ENCODE peak calls at places on chromosomes 16 and 17, in ten cellular contexts. One of them, this sample, is unnamed.
A peak's percentile ranks its signal among the peaks of the same experiment; 100 is the strongest.

GRCh38 chr17:7587831-7588230 is 2.1 kb downstream of the SOX15 start:
- DNase-seq in pancreas: no peak
- DNase-seq in GM23338: no peak
- DNase-seq in DND-41: no peak
- DNase-seq in tibial nerve: no peak
- DNase-seq in brain microvascular endothelial cell: no peak
- DNase-seq in mammary epithelial cell: peak; percentile 69
- DNase-seq in astrocyte of the cerebellum: no peak
- DNase-seq in AG04450: no peak
- DNase-seq in GM12878: no peak
- DNase-seq in this sample: no peak

GRCh38 chr16:57284952-57285263 is 436 bp upstream of the PLLP start:
- DNase-seq in tibial nerve: no peak
- DNase-seq in mammary epithelial cell: no peak
- DNase-seq in GM23338: no peak
- DNase-seq in astrocyte of the cerebellum: no peak
- DNase-seq in AG04450: no peak
- DNase-seq in DND-41: no peak
- DNase-seq in pancreas: no peak
- DNase-seq in brain microvascular endothelial cell: no peak
- DNase-seq in GM12878: no peak
- DNase-seq in this sample: no peak

GRCh38 chr17:21164226-21165019 is 37.7 kb downstream of the DHRS7B start:
- DNase-seq in mammary epithelial cell: no peak
- DNase-seq in DND-41: no peak
- DNase-seq in AG04450: no peak
- DNase-seq in pancreas: no peak
- DNase-seq in tibial nerve: no peak
- DNase-seq in astrocyte of the cerebellum: no peak
- DNase-seq in brain microvascular endothelial cell: no peak
- DNase-seq in GM12878: no peak
- DNase-seq in GM23338: no peak
- DNase-seq in this sample: no peak

GRCh38 chr16:8963010-8963824 is 489 bp downstream of the USP7 start:
- DNase-seq in DND-41: no peak
- DNase-seq in astrocyte of the cerebellum: no peak
- DNase-seq in GM12878: no peak
- DNase-seq in AG04450: no peak
- DNase-seq in tibial nerve: no peak
- DNase-seq in mammary epithelial cell: no peak
- DNase-seq in GM23338: no peak
- DNase-seq in pancreas: no peak
- DNase-seq in brain microvascular endothelial cell: no peak
- DNase-seq in this sample: no peak

GRCh38 chr16:71873199-71873598 is 10.8 kb downstream of the ZNF821 start:
- DNase-seq in pancreas: no peak
- DNase-seq in GM23338: no peak
- DNase-seq in brain microvascular endothelial cell: no peak
- DNase-seq in tibial nerve: no peak
- DNase-seq in DND-41: no peak
- DNase-seq in astrocyte of the cerebellum: no peak
- DNase-seq in AG04450: no peak
- DNase-seq in GM12878: no peak
- DNase-seq in mammary epithelial cell: no peak
- DNase-seq in this sample: no peak

GRCh38 chr16:78220571-78220970 is 121.1 kb downstream of the WWOX start:
- DNase-seq in GM12878: no peak
- DNase-seq in pancreas: no peak
- DNase-seq in DND-41: no peak
- DNase-seq in brain microvascular endothelial cell: no peak
- DNase-seq in mammary epithelial cell: no peak
- DNase-seq in astrocyte of the cerebellum: no peak
- DNase-seq in AG04450: no peak
- DNase-seq in tibial nerve: no peak
- DNase-seq in GM23338: no peak
- DNase-seq in this sample: no peak

GRCh38 chr17:47099451-47099986 is 89.6 kb downstream of the CDC27 start:
- DNase-seq in brain microvascular endothelial cell: no peak
- DNase-seq in AG04450: no peak
- DNase-seq in DND-41: no peak
- DNase-seq in GM12878: no peak
- DNase-seq in tibial nerve: no peak
- DNase-seq in GM23338: no peak
- DNase-seq in mammary epithelial cell: no peak
- DNase-seq in astrocyte of the cerebellum: no peak
- DNase-seq in pancreas: no peak
- DNase-seq in this sample: no peak

GRCh38 chr17:46928472-46929261 is 5.7 kb downstream of the GOSR2 start:
- DNase-seq in astrocyte of the cerebellum: no peak
- DNase-seq in tibial nerve: no peak
- DNase-seq in pancreas: no peak
- DNase-seq in DND-41: no peak
- DNase-seq in brain microvascular endothelial cell: no peak
- DNase-seq in GM23338: no peak
- DNase-seq in mammary epithelial cell: no peak
- DNase-seq in GM12878: no peak
- DNase-seq in AG04450: no peak
- DNase-seq in this sample: no peak

GRCh38 chr17:80923211-80924110 is 68.2 kb upstream of the CHMP6 start:
- DNase-seq in pancreas: no peak
- DNase-seq in AG04450: no peak
- DNase-seq in DND-41: no peak
- DNase-seq in astrocyte of the cerebellum: no peak
- DNase-seq in GM23338: no peak
- DNase-seq in GM12878: no peak
- DNase-seq in tibial nerve: no peak
- DNase-seq in mammary epithelial cell: no peak
- DNase-seq in brain microvascular endothelial cell: no peak
- DNase-seq in this sample: no peak

GRCh38 chr17:77609553-77610517 is 348.7 kb upstream of the TNRC6C start:
- DNase-seq in mammary epithelial cell: no peak
- DNase-seq in GM23338: no peak
- DNase-seq in DND-41: peak; percentile 69
- DNase-seq in pancreas: no peak
- DNase-seq in astrocyte of the cerebellum: no peak
- DNase-seq in GM12878: peak; percentile 43
- DNase-seq in brain microvascular endothelial cell: no peak
- DNase-seq in tibial nerve: no peak
- DNase-seq in AG04450: no peak
- DNase-seq in this sample: peak; percentile 46

GRCh38 chr17:42178817-42179216 is 2.1 kb downstream of the KCNH4 start:
- DNase-seq in GM12878: no peak
- DNase-seq in pancreas: no peak
- DNase-seq in GM23338: peak; percentile 20
- DNase-seq in brain microvascular endothelial cell: no peak
- DNase-seq in astrocyte of the cerebellum: no peak
- DNase-seq in AG04450: no peak
- DNase-seq in DND-41: no peak
- DNase-seq in mammary epithelial cell: no peak
- DNase-seq in tibial nerve: no peak
- DNase-seq in this sample: no peak

GRCh38 chr16:67198238-67198734 is 645 bp upstream of the ELMO3 start:
- DNase-seq in mammary epithelial cell: peak; percentile 70
- DNase-seq in DND-41: peak; percentile 34
- DNase-seq in brain microvascular endothelial cell: no peak
- DNase-seq in GM12878: no peak
- DNase-seq in GM23338: peak; percentile 68
- DNase-seq in AG04450: no peak
- DNase-seq in pancreas: no peak
- DNase-seq in tibial nerve: no peak
- DNase-seq in astrocyte of the cerebellum: no peak
- DNase-seq in this sample: peak; percentile 51

GRCh38 chr16:88938119-88938932 is 38.7 kb downstream of the CBFA2T3 start:
- DNase-seq in astrocyte of the cerebellum: no peak
- DNase-seq in pancreas: no peak
- DNase-seq in GM12878: no peak
- DNase-seq in mammary epithelial cell: no peak
- DNase-seq in GM23338: no peak
- DNase-seq in DND-41: no peak
- DNase-seq in AG04450: no peak
- DNase-seq in tibial nerve: no peak
- DNase-seq in brain microvascular endothelial cell: no peak
- DNase-seq in this sample: no peak
- H3K4me3 ChIP-seq in astrocyte of the cerebellum: no peak overlapping the region
- H3K4me3 ChIP-seq in pancreas: no peak overlapping the region
- H3K4me3 ChIP-seq in GM12878: peak overlapping the region; percentile 56
- H3K4me3 ChIP-seq in mammary epithelial cell: no peak overlapping the region
- H3K4me3 ChIP-seq in GM23338: no peak overlapping the region
- H3K4me3 ChIP-seq in DND-41: no peak overlapping the region
- H3K4me3 ChIP-seq in AG04450: no peak overlapping the region
- H3K4me3 ChIP-seq in tibial nerve: no peak overlapping the region
- H3K4me3 ChIP-seq in brain microvascular endothelial cell: no peak overlapping the region
- H3K4me3 ChIP-seq in this sample: no peak overlapping the region

GRCh38 chr17:33385133-33385532 is 92.0 kb upstream of the ASIC2 start:
- DNase-seq in astrocyte of the cerebellum: no peak
- DNase-seq in pancreas: no peak
- DNase-seq in AG04450: no peak
- DNase-seq in tibial nerve: no peak
- DNase-seq in GM12878: no peak
- DNase-seq in brain microvascular endothelial cell: no peak
- DNase-seq in GM23338: peak; percentile 65
- DNase-seq in DND-41: peak; percentile 5
- DNase-seq in mammary epithelial cell: no peak
- DNase-seq in this sample: no peak

GRCh38 chr17:33385713-33386112 is 92.6 kb upstream of the ASIC2 start:
- DNase-seq in mammary epithelial cell: no peak
- DNase-seq in DND-41: no peak
- DNase-seq in GM12878: no peak
- DNase-seq in brain microvascular endothelial cell: no peak
- DNase-seq in pancreas: no peak
- DNase-seq in tibial nerve: no peak
- DNase-seq in AG04450: no peak
- DNase-seq in GM23338: no peak
- DNase-seq in astrocyte of the cerebellum: no peak
- DNase-seq in this sample: no peak

GRCh38 chr17:33387406-33387805 is 94.3 kb upstream of the ASIC2 start:
- DNase-seq in tibial nerve: no peak
- DNase-seq in astrocyte of the cerebellum: no peak
- DNase-seq in GM12878: no peak
- DNase-seq in pancreas: no peak
- DNase-seq in DND-41: no peak
- DNase-seq in AG04450: no peak
- DNase-seq in brain microvascular endothelial cell: no peak
- DNase-seq in mammary epithelial cell: no peak
- DNase-seq in GM23338: no peak
- DNase-seq in this sample: no peak

GRCh38 chr17:33389506-33390141 is 96.5 kb upstream of the ASIC2 start:
- DNase-seq in tibial nerve: no peak
- DNase-seq in mammary epithelial cell: no peak
- DNase-seq in pancreas: no peak
- DNase-seq in brain microvascular endothelial cell: no peak
- DNase-seq in DND-41: no peak
- DNase-seq in GM12878: no peak
- DNase-seq in AG04450: no peak
- DNase-seq in GM23338: no peak
- DNase-seq in astrocyte of the cerebellum: no peak
- DNase-seq in this sample: peak; percentile 2

GRCh38 chr17:33390479-33391027 is 97.5 kb upstream of the ASIC2 start:
- DNase-seq in astrocyte of the cerebellum: no peak
- DNase-seq in mammary epithelial cell: no peak
- DNase-seq in brain microvascular endothelial cell: peak; percentile 0
- DNase-seq in GM12878: no peak
- DNase-seq in pancreas: no peak
- DNase-seq in GM23338: no peak
- DNase-seq in AG04450: no peak
- DNase-seq in tibial nerve: no peak
- DNase-seq in DND-41: no peak
- DNase-seq in this sample: no peak
- TF ChIP-seq CTCF in astrocyte of the cerebellum: no peak
- TF ChIP-seq CTCF in mammary epithelial cell: no peak
- TF ChIP-seq CTCF in brain microvascular endothelial cell: no peak
- TF ChIP-seq CTCF in GM12878: no peak
- TF ChIP-seq CTCF in pancreas: no peak
- TF ChIP-seq CTCF in GM23338: no peak
- TF ChIP-seq CTCF in AG04450: no peak
- TF ChIP-seq CTCF in tibial nerve: no peak
- TF ChIP-seq CTCF in DND-41: no peak
- TF ChIP-seq CTCF in this sample: no peak

DNA sequence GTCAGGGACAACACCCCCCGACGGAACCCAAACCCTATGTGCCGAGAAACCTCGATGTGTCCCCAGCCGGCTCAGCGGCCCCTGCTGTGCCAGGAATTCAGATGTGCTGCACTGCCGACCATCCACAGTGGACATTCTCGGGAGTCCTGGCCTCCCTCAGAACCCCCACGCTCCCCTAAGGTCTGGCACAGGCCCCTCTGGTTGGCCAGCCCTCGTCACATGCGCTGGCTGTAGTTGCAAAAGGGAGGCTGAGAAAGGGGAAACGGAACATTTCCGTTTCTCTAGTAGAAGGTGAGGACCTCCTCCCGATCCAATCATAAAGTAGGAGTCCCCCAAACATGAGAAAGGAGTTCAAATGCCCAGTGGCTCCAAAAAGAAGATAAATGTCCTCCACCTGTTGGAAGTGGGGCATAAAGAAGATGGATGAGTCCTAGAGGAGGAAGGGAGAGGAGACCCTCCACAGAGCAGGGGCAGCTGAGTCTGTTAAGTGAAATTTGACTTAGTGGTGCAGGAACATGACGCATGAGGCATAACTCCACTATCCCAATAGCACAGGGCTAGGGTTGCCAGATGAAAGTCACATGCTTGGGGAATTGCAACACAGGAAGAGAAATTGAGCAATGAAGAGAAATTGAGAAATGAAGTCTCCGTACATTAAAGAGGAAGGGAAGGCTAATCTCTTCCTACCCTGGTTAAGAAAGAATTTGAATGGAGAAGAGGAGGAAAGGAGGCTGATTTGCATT is 49.3 kb upstream of the WSB1 start:
- DNase-seq in tibial nerve: peak; percentile 41
- DNase-seq in astrocyte of the cerebellum: peak; percentile 73
- DNase-seq in mammary epithelial cell: peak; percentile 90
- DNase-seq in AG04450: peak; percentile 87
- DNase-seq in brain microvascular endothelial cell: peak; percentile 81
- DNase-seq in pancreas: peak; percentile 57
- DNase-seq in GM12878: no peak
- DNase-seq in GM23338: peak; percentile 74
- DNase-seq in DND-41: no peak
- DNase-seq in this sample: peak; percentile 98
- H3K4me3 ChIP-seq in tibial nerve: peak overlapping the region; percentile 19
- H3K4me3 ChIP-seq in astrocyte of the cerebellum: no peak overlapping the region
- H3K4me3 ChIP-seq in mammary epithelial cell: peak overlapping the region; percentile 12
- H3K4me3 ChIP-seq in AG04450: peak overlapping the region; percentile 51
- H3K4me3 ChIP-seq in brain microvascular endothelial cell: peak overlapping the region; percentile 26
- H3K4me3 ChIP-seq in pancreas: no peak overlapping the region
- H3K4me3 ChIP-seq in GM12878: no peak overlapping the region
- H3K4me3 ChIP-seq in GM23338: peak overlapping the region; percentile 33
- H3K4me3 ChIP-seq in DND-41: no peak overlapping the region
- H3K4me3 ChIP-seq in this sample: peak overlapping the region; percentile 41

GRCh38 chr17:44901323-44901965 is 2.2 kb upstream of the EFTUD2 start:
- DNase-seq in mammary epithelial cell: peak; percentile 76
- DNase-seq in GM23338: no peak
- DNase-seq in AG04450: peak; percentile 56
- DNase-seq in tibial nerve: no peak
- DNase-seq in pancreas: no peak
- DNase-seq in astrocyte of the cerebellum: no peak
- DNase-seq in GM12878: no peak
- DNase-seq in DND-41: no peak
- DNase-seq in brain microvascular endothelial cell: peak; percentile 30
- DNase-seq in this sample: peak; percentile 80
- TF ChIP-seq CTCF in mammary epithelial cell: no peak
- TF ChIP-seq CTCF in GM23338: no peak
- TF ChIP-seq CTCF in AG04450: peak; percentile 21
- TF ChIP-seq CTCF in tibial nerve: no peak
- TF ChIP-seq CTCF in pancreas: no peak
- TF ChIP-seq CTCF in astrocyte of the cerebellum: peak; percentile 18
- TF ChIP-seq CTCF in GM12878: no peak
- TF ChIP-seq CTCF in DND-41: no peak
- TF ChIP-seq CTCF in brain microvascular endothelial cell: no peak
- TF ChIP-seq CTCF in this sample: peak; percentile 25